ENCODE peak calls at places on chromosomes 11 and 22, in nine cellular contexts. S, J, Q, G, O, K, A, I and F are unnamed samples.

GRCh38 chr11:112617977-112618829 is 343.0 kb upstream of the NCAM1 start:
- DNase-seq in A (no peak), G (no peak), S (no peak), J (no peak), Q (no peak), K (no peak), O (no peak), I (no peak), F (no peak)

GRCh38 chr22:47370448-47371262 is 608.2 kb downstream of the TBC1D22A start:
- DNase-seq in Q (peak), J (no peak), I (no peak), S (no peak), A (no peak), O (no peak), K (no peak), G (peak), F (peak)

GRCh38 chr11:44627911-44628729 is 62.7 kb downstream of the CD82 start:
- DNase-seq in I (peak), K (no peak), O (peak), A (peak), Q (no peak), G (peak), J (peak), S (no peak), F (peak)

GRCh38 chr11:58866788-58867187 is 22.3 kb upstream of the GLYATL2 start:
- DNase-seq in S (no peak), K (no peak), O (no peak), J (no peak), A (no peak), G (no peak), Q (no peak), I (no peak), F (no peak)

GRCh38 chr11:4926607-4927006 is 2.5 kb upstream of the OR51G1 start:
- DNase-seq in I (no peak), G (no peak), O (no peak), K (no peak), S (no peak), Q (no peak), A (no peak), J (no peak), F (no peak)

GRCh38 chr22:25177895-25178294 is 21.8 kb upstream of the CRYBB3 start:
- DNase-seq in S (no peak), A (no peak), I (no peak), O (no peak), K (no peak), J (no peak), Q (no peak), G (no peak), F (no peak)

GRCh38 chr22:26547426-26547825 is 35.2 kb upstream of the TFIP11 start:
- DNase-seq in J (no peak), K (no peak), I (no peak), G (no peak), S (peak), A (no peak), Q (no peak), O (no peak), F (no peak)

GRCh38 chr11:9613118-9613829 is 39.8 kb downstream of the WEE1 start:
- DNase-seq in A (peak), O (peak), S (peak), G (peak), Q (peak), J (peak), I (peak), K (peak), F (peak)

GRCh38 chr11:7572001-7572712 is 58.4 kb downstream of the PPFIBP2 start:
- DNase-seq in Q (no peak), G (no peak), S (no peak), A (no peak), O (no peak), J (no peak), K (no peak), I (no peak), F (peak)

GRCh38 chr11:107929611-107930200 is 1.5 kb downstream of the RAB39A start:
- DNase-seq in K (no peak), J (no peak), Q (no peak), A (no peak), I (peak), S (no peak), G (no peak), O (no peak), F (no peak)

GRCh38 chr11:76642341-76642740 is 28.2 kb downstream of the LRRC32 start:
- DNase-seq in S (peak), G (peak), A (no peak), I (no peak), J (no peak), O (no peak), Q (no peak), K (no peak), F (no peak)

GRCh38 chr22:28815729-28816128 is 15.4 kb upstream of the XBP1 start:
- DNase-seq in A (no peak), K (no peak), Q (no peak), S (no peak), J (no peak), O (no peak), G (no peak), I (no peak), F (no peak)

GRCh38 chr11:4884341-4884740 is 2.6 kb downstream of the OR51T1 start:
- DNase-seq in S (no peak), O (no peak), G (no peak), J (no peak), A (no peak), I (no peak), K (no peak), Q (no peak), F (no peak)

GRCh38 chr11:132296946-132297610 is 926.7 kb downstream of the NTM start:
- DNase-seq in I (no peak), Q (no peak), K (no peak), S (no peak), O (no peak), J (no peak), A (no peak), G (no peak), F (no peak)

GRCh38 chr11:116644201-116644947 is 128.4 kb downstream of the BUD13 start:
- DNase-seq in Q (no peak), J (no peak), S (no peak), O (no peak), A (no peak), I (no peak), G (no peak), K (no peak), F (no peak)

GRCh38 chr11:118988280-118988679 is 9.7 kb upstream of the CENATAC start:
- DNase-seq in G (peak), A (no peak), S (no peak), O (no peak), J (no peak), I (no peak), Q (no peak), K (no peak), F (no peak)

GRCh38 chr11:133957926-133958325 is 1.2 kb upstream of the IGSF9B start:
- DNase-seq in I (no peak), J (no peak), A (no peak), S (no peak), G (no peak), Q (peak), K (no peak), O (no peak), F (peak)

GRCh38 chr11:116446048-116446399 is 326.8 kb downstream of the BUD13 start:
- DNase-seq in S (no peak), I (no peak), G (no peak), J (no peak), O (no peak), K (no peak), A (no peak), Q (no peak), F (no peak)

GRCh38 chr22:50613291-50613981 is 12.8 kb downstream of the MAPK8IP2 start:
- DNase-seq in S (no peak), Q (peak), O (peak), A (no peak), I (peak), G (no peak), J (peak), K (no peak), F (peak)

GRCh38 chr11:65890324-65891179 is at the start of gene CCDC85B:
- DNase-seq in Q (peak), G (peak), S (peak), J (peak), K (peak), O (peak), A (peak), I (peak), F (peak)

GRCh38 chr22:37401861-37402506 is 25.3 kb downstream of the ELFN2 start:
- DNase-seq in G (no peak), K (no peak), J (no peak), S (no peak), Q (no peak), O (no peak), A (no peak), I (no peak), F (no peak)

GRCh38 chr11:72040497-72041363 is 39.6 kb downstream of the NUMA1 start:
- DNase-seq in A (peak), K (peak), O (peak), S (peak), G (peak), J (peak), I (peak), Q (peak), F (peak)

GRCh38 chr11:68412593-68413475 is 47.7 kb upstream of the PPP6R3 start:
- DNase-seq in Q (no peak), O (no peak), K (no peak), J (no peak), S (no peak), A (peak), I (peak), G (no peak), F (peak)

GRCh38 chr11:61071208-61071681 is 31.0 kb upstream of the CD5 start:
- DNase-seq in O (no peak), Q (no peak), I (no peak), K (no peak), A (peak), G (no peak), J (no peak), S (no peak), F (no peak)